ENCODE peak calls at places on chromosome 12, in seven cellular contexts. D, H, V, M, A, K and C are unnamed samples.

GRCh38 chr12:117408161-117408791 is 46.9 kb upstream of the NOS1 start:
- DNase-seq in D (peak; percentile 22), H (no peak), V (no peak), M (peak; percentile 74), A (no peak), K (no peak), C (no peak)

GRCh38 chr12:49195734-49196133 is 6.9 kb upstream of the TUBA1A start:
- DNase-seq in D (no peak), H (no peak), V (no peak), M (no peak), A (no peak), K (no peak), C (no peak)

GRCh38 chr12:6084969-6085450 is 39.5 kb downstream of the VWF start:
- DNase-seq in D (peak; percentile 64), H (no peak), V (no peak), M (no peak), A (no peak), K (no peak), C (no peak)

GRCh38 chr12:124328116-124328515 is 33.2 kb downstream of the RFLNA start:
- DNase-seq in D (no peak), H (no peak), V (no peak), M (no peak), A (no peak), K (no peak), C (no peak)

GRCh38 chr12:91703884-91704283 is 441.8 kb downstream of the BTG1 start:
- DNase-seq in D (no peak), H (no peak), V (no peak), M (no peak), A (no peak), K (no peak), C (no peak)

GRCh38 chr12:52033506-52034258 is 17.6 kb upstream of the NR4A1 start:
- DNase-seq in D (no peak), H (no peak), V (no peak), M (no peak), A (no peak), K (no peak), C (no peak)

GRCh38 chr12:53381739-53382630 is 2.0 kb downstream of the SP1 start:
- DNase-seq in D (peak; percentile 41), H (peak; percentile 84), V (peak; percentile 73), M (peak; percentile 76), A (no peak), K (peak; percentile 30), C (no peak)

GRCh38 chr12:130713581-130713991 is 2.5 kb downstream of the RIMBP2 start:
- DNase-seq in D (no peak), H (no peak), V (no peak), M (no peak), A (no peak), K (no peak), C (no peak)

GRCh38 chr12:54191126-54191525 is 2.3 kb upstream of the SMUG1 start:
- DNase-seq in D (no peak), H (no peak), V (no peak), M (no peak), A (no peak), K (no peak), C (no peak)

GRCh38 chr12:4567073-4567881 is 5.3 kb downstream of the DYRK4 start:
- DNase-seq in D (no peak), H (no peak), V (no peak), M (no peak), A (no peak), K (no peak), C (no peak)

GRCh38 chr12:21483531-21483930 is 17.9 kb downstream of the RECQL start:
- DNase-seq in D (no peak), H (no peak), V (no peak), M (no peak), A (no peak), K (no peak), C (no peak)

GRCh38 chr12:60059180-60059579 is 463.4 kb downstream of the SLC16A7 start:
- DNase-seq in D (no peak), H (no peak), V (no peak), M (no peak), A (no peak), K (no peak), C (no peak)

GRCh38 chr12:10283028-10283427 is 24.6 kb upstream of the KLRD1 start:
- DNase-seq in D (no peak), H (no peak), V (no peak), M (no peak), A (no peak), K (no peak), C (no peak)

GRCh38 chr12:41605528-41606295 is 417.6 kb downstream of the PDZRN4 start:
- DNase-seq in D (no peak), H (no peak), V (peak; percentile 57), M (no peak), A (no peak), K (no peak), C (no peak)

GRCh38 chr12:110501378-110501721 is 561 bp downstream of the VPS29 start:
- DNase-seq in D (peak; percentile 47), H (peak; percentile 31), V (peak; percentile 36), M (peak; percentile 62), A (no peak), K (no peak), C (peak; percentile 42)

GRCh38 chr12:71129364-71129763 is 28.4 kb downstream of the TSPAN8 start:
- DNase-seq in D (no peak), H (no peak), V (no peak), M (no peak), A (no peak), K (no peak), C (no peak)

GRCh38 chr12:104494137-104494815 is 37.5 kb downstream of the CHST11 start:
- DNase-seq in D (peak; percentile 46), H (no peak), V (no peak), M (no peak), A (peak; percentile 66), K (no peak), C (peak; percentile 11)

GRCh38 chr12:43578782-43579181 is 26.8 kb upstream of the ADAMTS20 start:
- DNase-seq in D (peak; percentile 7), H (no peak), V (peak; percentile 34), M (no peak), A (no peak), K (no peak), C (no peak)

GRCh38 chr12:13745100-13745678 is 236.2 kb downstream of the GRIN2B start:
- DNase-seq in D (no peak), H (no peak), V (no peak), M (no peak), A (no peak), K (no peak), C (no peak)

GRCh38 chr12:61282790-61283575 is 977.2 kb upstream of the USP15 start:
- DNase-seq in D (no peak), H (no peak), V (peak; percentile 2), M (no peak), A (no peak), K (no peak), C (no peak)

GRCh38 chr12:15899282-15899870 is 11.8 kb upstream of the DERA start:
- DNase-seq in D (peak; percentile 24), H (no peak), V (peak; percentile 31), M (peak; percentile 63), A (no peak), K (no peak), C (no peak)

GRCh38 chr12:76020731-76021672 is 10.6 kb downstream of the PHLDA1 start:
- DNase-seq in D (peak; percentile 82), H (peak; percentile 92), V (peak; percentile 99), M (no peak), A (peak; percentile 44), K (peak; percentile 49), C (no peak)

GRCh38 chr12:25458047-25458552 is 95.0 kb downstream of the LMNTD1 start:
- DNase-seq in D (peak; percentile 81), H (peak; percentile 69), V (peak; percentile 96), M (no peak), A (no peak), K (no peak), C (peak; percentile 54)

GRCh38 chr12:132140918-132141841 is 2.9 kb downstream of the DDX51 start:
- DNase-seq in D (no peak), H (no peak), V (no peak), M (no peak), A (no peak), K (no peak), C (no peak)

GRCh38 chr12:25829192-25829591 is 129.3 kb upstream of the RASSF8 start:
- DNase-seq in D (peak; percentile 86), H (peak; percentile 1), V (peak; percentile 96), M (no peak), A (no peak), K (no peak), C (no peak)

GRCh38 chr12:109679716-109680520 is 33.7 kb upstream of the FAM222A start:
- DNase-seq in D (no peak), H (no peak), V (no peak), M (peak; percentile 44), A (no peak), K (no peak), C (no peak)

GRCh38 chr12:91098942-91099341 is 12.4 kb downstream of the LUM start:
- DNase-seq in D (peak; percentile 64), H (peak; percentile 90), V (peak; percentile 95), M (no peak), A (no peak), K (no peak), C (no peak)

GRCh38 chr12:106980944-106981343 is 6.0 kb downstream of the MTERF2 start:
- DNase-seq in D (no peak), H (no peak), V (no peak), M (no peak), A (no peak), K (no peak), C (no peak)